ENCODE peak calls at places on chromosomes 1 and 21, in seven cellular contexts. One of them, this sample, is unnamed.

GRCh38 chr1:234725177-234726132 is 115.5 kb upstream of the IRF2BP2 start:
- DNase-seq in left lung: no peak
- DNase-seq in neural crest cell: no peak
- DNase-seq in endothelial cell: peak; percentile 34
- DNase-seq in A549: no peak
- DNase-seq in NB4: no peak
- DNase-seq in cardiac muscle cell: no peak
- DNase-seq in this sample: no peak

GRCh38 chr1:160810486-160810885 is 14.5 kb downstream of the LY9 start:
- DNase-seq in endothelial cell: no peak
- DNase-seq in cardiac muscle cell: no peak
- DNase-seq in left lung: no peak
- DNase-seq in A549: no peak
- DNase-seq in neural crest cell: no peak
- DNase-seq in NB4: no peak
- DNase-seq in this sample: no peak

GRCh38 chr1:39003787-39004186 is 12.7 kb downstream of the AKIRIN1 start:
- DNase-seq in left lung: no peak
- DNase-seq in endothelial cell: no peak
- DNase-seq in neural crest cell: no peak
- DNase-seq in NB4: no peak
- DNase-seq in cardiac muscle cell: no peak
- DNase-seq in A549: no peak
- DNase-seq in this sample: no peak

GRCh38 chr1:12132078-12132477 is 34.7 kb upstream of the TNFRSF1B start:
- DNase-seq in left lung: no peak
- DNase-seq in endothelial cell: no peak
- DNase-seq in neural crest cell: no peak
- DNase-seq in A549: no peak
- DNase-seq in cardiac muscle cell: no peak
- DNase-seq in NB4: no peak
- DNase-seq in this sample: no peak

GRCh38 chr1:211920602-211921226 is 90.2 kb upstream of the LPGAT1 start:
- DNase-seq in left lung: no peak
- DNase-seq in neural crest cell: no peak
- DNase-seq in cardiac muscle cell: no peak
- DNase-seq in NB4: no peak
- DNase-seq in endothelial cell: no peak
- DNase-seq in A549: peak; percentile 82
- DNase-seq in this sample: no peak

GRCh38 chr1:145908653-145909052 is 1.2 kb downstream of the ITGA10 start:
- DNase-seq in left lung: no peak
- DNase-seq in cardiac muscle cell: no peak
- DNase-seq in neural crest cell: no peak
- DNase-seq in NB4: peak; percentile 69
- DNase-seq in A549: no peak
- DNase-seq in endothelial cell: no peak
- DNase-seq in this sample: no peak

GRCh38 chr1:171788696-171789095 is 7.2 kb downstream of the METTL13 start:
- DNase-seq in neural crest cell: no peak
- DNase-seq in left lung: no peak
- DNase-seq in A549: no peak
- DNase-seq in NB4: no peak
- DNase-seq in cardiac muscle cell: no peak
- DNase-seq in endothelial cell: no peak
- DNase-seq in this sample: no peak

GRCh38 chr1:209756608-209757445 is 974 bp downstream of the TRAF3IP3 start:
- DNase-seq in A549: no peak
- DNase-seq in NB4: peak; percentile 73
- DNase-seq in cardiac muscle cell: no peak
- DNase-seq in neural crest cell: no peak
- DNase-seq in left lung: peak; percentile 59
- DNase-seq in endothelial cell: no peak
- DNase-seq in this sample: no peak

GRCh38 chr1:41330588-41331545 is 30.4 kb upstream of the FOXO6 start:
- DNase-seq in cardiac muscle cell: no peak
- DNase-seq in NB4: peak; percentile 26
- DNase-seq in endothelial cell: no peak
- DNase-seq in A549: no peak
- DNase-seq in left lung: no peak
- DNase-seq in neural crest cell: no peak
- DNase-seq in this sample: no peak
- TF ChIP-seq CTCF in cardiac muscle cell: peak; percentile 41
- TF ChIP-seq CTCF in NB4: peak; percentile 3
- TF ChIP-seq CTCF in endothelial cell: no peak
- TF ChIP-seq CTCF in A549: no peak
- TF ChIP-seq CTCF in left lung: no peak
- TF ChIP-seq CTCF in neural crest cell: peak; percentile 29
- TF ChIP-seq CTCF in this sample: no peak

GRCh38 chr21:38494688-38495087 is 3.6 kb downstream of the ERG start:
- DNase-seq in A549: no peak
- DNase-seq in left lung: peak; percentile 57
- DNase-seq in endothelial cell: no peak
- DNase-seq in NB4: no peak
- DNase-seq in neural crest cell: no peak
- DNase-seq in cardiac muscle cell: no peak
- DNase-seq in this sample: no peak
- TF ChIP-seq CTCF in A549: no peak
- TF ChIP-seq CTCF in left lung: no peak
- TF ChIP-seq CTCF in endothelial cell: no peak
- TF ChIP-seq CTCF in NB4: no peak
- TF ChIP-seq CTCF in neural crest cell: no peak
- TF ChIP-seq CTCF in cardiac muscle cell: no peak
- TF ChIP-seq CTCF in this sample: no peak

GRCh38 chr1:162003061-162003824 is 20.4 kb downstream of the OLFML2B start:
- DNase-seq in neural crest cell: no peak
- DNase-seq in A549: no peak
- DNase-seq in left lung: peak; percentile 82
- DNase-seq in NB4: peak; percentile 81
- DNase-seq in cardiac muscle cell: no peak
- DNase-seq in endothelial cell: no peak
- DNase-seq in this sample: no peak
- TF ChIP-seq CTCF in neural crest cell: no peak
- TF ChIP-seq CTCF in A549: no peak
- TF ChIP-seq CTCF in left lung: no peak
- TF ChIP-seq CTCF in NB4: no peak
- TF ChIP-seq CTCF in cardiac muscle cell: no peak
- TF ChIP-seq CTCF in endothelial cell: no peak
- TF ChIP-seq CTCF in this sample: no peak

GRCh38 chr1:107056426-107057196 is at the start of gene PRMT6:
- DNase-seq in neural crest cell: peak; percentile 75
- DNase-seq in endothelial cell: peak; percentile 80
- DNase-seq in cardiac muscle cell: peak; percentile 90
- DNase-seq in A549: no peak
- DNase-seq in NB4: peak; percentile 88
- DNase-seq in left lung: peak; percentile 87
- DNase-seq in this sample: peak; percentile 75
- TF ChIP-seq CTCF in neural crest cell: peak; percentile 40
- TF ChIP-seq CTCF in endothelial cell: no peak
- TF ChIP-seq CTCF in cardiac muscle cell: no peak
- TF ChIP-seq CTCF in A549: no peak
- TF ChIP-seq CTCF in NB4: no peak
- TF ChIP-seq CTCF in left lung: no peak
- TF ChIP-seq CTCF in this sample: no peak

GRCh38 chr21:41170442-41170841 is 2.5 kb downstream of the BACE2 start:
- DNase-seq in endothelial cell: peak; percentile 58
- DNase-seq in cardiac muscle cell: peak; percentile 68
- DNase-seq in NB4: peak; percentile 19
- DNase-seq in neural crest cell: peak; percentile 33
- DNase-seq in A549: peak; percentile 56
- DNase-seq in left lung: no peak
- DNase-seq in this sample: no peak
- TF ChIP-seq CTCF in endothelial cell: peak; percentile 61
- TF ChIP-seq CTCF in cardiac muscle cell: peak; percentile 80
- TF ChIP-seq CTCF in NB4: peak; percentile 55
- TF ChIP-seq CTCF in neural crest cell: peak; percentile 72
- TF ChIP-seq CTCF in A549: peak; percentile 34
- TF ChIP-seq CTCF in left lung: peak; percentile 33
- TF ChIP-seq CTCF in this sample: peak; percentile 29

DNA sequence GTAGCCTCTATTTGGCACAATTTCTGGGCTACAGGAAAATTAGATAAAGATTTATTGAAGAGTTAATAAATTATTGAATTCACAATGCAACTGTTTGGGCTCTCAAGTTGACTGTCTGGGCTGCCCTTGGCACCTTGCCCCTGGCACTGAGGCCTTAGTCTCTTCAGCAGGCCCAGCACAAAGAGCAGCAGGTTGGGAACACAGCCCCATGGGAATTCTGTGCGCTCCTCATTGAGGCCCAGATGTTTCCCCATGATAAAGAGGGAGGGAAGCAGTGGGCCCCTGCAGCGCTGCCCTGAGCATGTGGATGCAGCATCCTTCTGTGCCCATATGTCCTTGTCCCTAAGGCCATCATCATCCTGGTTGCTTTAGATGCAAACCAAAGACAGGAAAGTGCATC is 2.9 kb downstream of the CRNN start:
- DNase-seq in cardiac muscle cell: no peak
- DNase-seq in endothelial cell: no peak
- DNase-seq in left lung: no peak
- DNase-seq in A549: no peak
- DNase-seq in neural crest cell: no peak
- DNase-seq in NB4: no peak
- DNase-seq in this sample: no peak
- TF ChIP-seq CTCF in cardiac muscle cell: no peak
- TF ChIP-seq CTCF in endothelial cell: no peak
- TF ChIP-seq CTCF in left lung: no peak
- TF ChIP-seq CTCF in A549: no peak
- TF ChIP-seq CTCF in neural crest cell: no peak
- TF ChIP-seq CTCF in NB4: no peak
- TF ChIP-seq CTCF in this sample: no peak

GRCh38 chr1:31214316-31215082 is 25.2 kb downstream of the NKAIN1 start:
- DNase-seq in cardiac muscle cell: peak; percentile 32
- DNase-seq in A549: no peak
- DNase-seq in left lung: no peak
- DNase-seq in NB4: no peak
- DNase-seq in neural crest cell: peak; percentile 16
- DNase-seq in endothelial cell: no peak
- DNase-seq in this sample: no peak
- TF ChIP-seq CTCF in cardiac muscle cell: no peak
- TF ChIP-seq CTCF in A549: no peak
- TF ChIP-seq CTCF in left lung: no peak
- TF ChIP-seq CTCF in NB4: peak; percentile 28
- TF ChIP-seq CTCF in neural crest cell: no peak
- TF ChIP-seq CTCF in endothelial cell: no peak
- TF ChIP-seq CTCF in this sample: no peak

GRCh38 chr1:164771001-164771550 is 212.1 kb downstream of the PBX1 start:
- DNase-seq in left lung: no peak
- DNase-seq in endothelial cell: no peak
- DNase-seq in cardiac muscle cell: peak; percentile 37
- DNase-seq in neural crest cell: no peak
- DNase-seq in A549: no peak
- DNase-seq in NB4: no peak
- DNase-seq in this sample: no peak
- TF ChIP-seq CTCF in left lung: no peak
- TF ChIP-seq CTCF in endothelial cell: no peak
- TF ChIP-seq CTCF in cardiac muscle cell: no peak
- TF ChIP-seq CTCF in neural crest cell: no peak
- TF ChIP-seq CTCF in A549: no peak
- TF ChIP-seq CTCF in NB4: no peak
- TF ChIP-seq CTCF in this sample: no peak

This sample was measured in activated B cell treated with CpG ODN at 0.5 μM for 24 hours.